ENCODE peak calls at places on chromosomes 6 and 20, in seven cellular contexts. K is H1, E is K562, M is HepG2, W is WTC11, O is HCT116, L is GM12878. Z is an unnamed sample.

GRCh38 chr6:25556516-25556915 is 95.5 kb upstream of the SCGN start:
- DNase-seq in M (peak; percentile 65), O (peak; percentile 71), L (peak; percentile 28), E (peak; percentile 64), W (peak; percentile 87), K (peak; percentile 38), Z (peak; percentile 62)

GRCh38 chr6:122736166-122736565 is 43.4 kb upstream of the FABP7 start:
- DNase-seq in W (no peak), L (no peak), K (no peak), M (no peak), E (no peak), O (no peak), Z (peak; percentile 24)

GRCh38 chr20:23399568-23400241 is 21.6 kb downstream of the NAPB start:
- DNase-seq in E (no peak), M (no peak), L (no peak), K (no peak), W (no peak), O (no peak), Z (no peak)

GRCh38 chr6:110449545-110449903 is 26.9 kb downstream of the SLC22A16 start:
- DNase-seq in E (no peak), W (no peak), O (no peak), L (no peak), M (no peak), K (no peak), Z (no peak)

GRCh38 chr6:117590447-117590846 is 11.9 kb downstream of the GOPC start:
- DNase-seq in M (no peak), W (no peak), O (no peak), K (no peak), E (no peak), L (no peak), Z (no peak)

GRCh38 chr20:311603-312002 is 13.7 kb upstream of the SOX12 start:
- DNase-seq in O (no peak), K (no peak), W (no peak), L (no peak), M (no peak), E (no peak), Z (no peak)

GRCh38 chr6:113825776-113826175 is 31.4 kb upstream of the MARCKS start:
- DNase-seq in E (no peak), W (no peak), M (no peak), K (no peak), O (no peak), L (no peak), Z (no peak)

GRCh38 chr20:12824353-12824752 is 184.4 kb upstream of the SPTLC3 start:
- DNase-seq in M (no peak), W (no peak), K (no peak), O (no peak), L (no peak), E (no peak), Z (no peak)

GRCh38 chr6:112018619-112019416 is 35.1 kb upstream of the CCN6 start:
- DNase-seq in M (peak; percentile 87), O (no peak), W (no peak), E (no peak), K (no peak), L (no peak), Z (peak; percentile 55)

GRCh38 chr6:164378330-164378729 is 931.1 kb downstream of the C6orf118 start:
- DNase-seq in M (no peak), K (no peak), O (no peak), W (no peak), E (no peak), L (no peak), Z (no peak)

GRCh38 chr20:23638309-23638708 is 554 bp upstream of the CST3 start:
- DNase-seq in K (no peak), L (no peak), M (no peak), E (no peak), O (no peak), W (no peak), Z (no peak)

GRCh38 chr6:114272582-114272981 is 70.2 kb downstream of the HS3ST5 start:
- DNase-seq in K (no peak), M (peak; percentile 90), L (no peak), W (no peak), E (no peak), O (no peak), Z (no peak)

GRCh38 chr6:166656269-166657206 is 29.5 kb upstream of the RPS6KA2 start:
- DNase-seq in K (no peak), L (no peak), M (peak; percentile 56), O (no peak), E (no peak), W (peak; percentile 25), Z (no peak)

GRCh38 chr6:36839819-36840379 is 655 bp upstream of the CPNE5 start:
- DNase-seq in L (no peak), O (peak; percentile 4), K (no peak), E (peak; percentile 77), W (peak; percentile 52), M (no peak), Z (peak; percentile 69)

GRCh38 chr6:42294759-42295158 is 77.1 kb upstream of the MRPS10 start:
- DNase-seq in M (peak; percentile 34), L (no peak), K (no peak), O (peak; percentile 94), E (no peak), W (no peak), Z (no peak)

GRCh38 chr6:119147101-119148053 is 68.9 kb upstream of the FAM184A start:
- DNase-seq in K (no peak), M (peak; percentile 92), L (peak; percentile 60), E (peak; percentile 91), W (no peak), O (peak; percentile 96), Z (no peak)

GRCh38 chr6:170440437-170440836 is 112.7 kb downstream of the PSMB1 start:
- DNase-seq in K (no peak), W (no peak), L (no peak), E (peak; percentile 34), M (no peak), O (no peak), Z (no peak)

GRCh38 chr6:75349262-75349984 is 64.8 kb upstream of the TMEM30A start:
- DNase-seq in W (peak; percentile 55), K (no peak), M (no peak), O (no peak), E (peak; percentile 10), L (no peak), Z (peak; percentile 61)

GRCh38 chr6:43741829-43742228 is 28.2 kb upstream of the VEGFA start:
- DNase-seq in M (no peak), L (no peak), W (no peak), O (no peak), E (no peak), K (no peak), Z (no peak)

GRCh38 chr20:38073307-38074010 is 39.9 kb downstream of the RPRD1B start:
- DNase-seq in O (peak; percentile 24), M (peak; percentile 76), L (no peak), K (no peak), W (no peak), E (peak; percentile 62), Z (peak; percentile 60)
- TF ChIP-seq SP1 in O (no peak), M (no peak), L (no peak), K (no peak), W (no peak), E (no peak), Z (no peak)

DNA sequence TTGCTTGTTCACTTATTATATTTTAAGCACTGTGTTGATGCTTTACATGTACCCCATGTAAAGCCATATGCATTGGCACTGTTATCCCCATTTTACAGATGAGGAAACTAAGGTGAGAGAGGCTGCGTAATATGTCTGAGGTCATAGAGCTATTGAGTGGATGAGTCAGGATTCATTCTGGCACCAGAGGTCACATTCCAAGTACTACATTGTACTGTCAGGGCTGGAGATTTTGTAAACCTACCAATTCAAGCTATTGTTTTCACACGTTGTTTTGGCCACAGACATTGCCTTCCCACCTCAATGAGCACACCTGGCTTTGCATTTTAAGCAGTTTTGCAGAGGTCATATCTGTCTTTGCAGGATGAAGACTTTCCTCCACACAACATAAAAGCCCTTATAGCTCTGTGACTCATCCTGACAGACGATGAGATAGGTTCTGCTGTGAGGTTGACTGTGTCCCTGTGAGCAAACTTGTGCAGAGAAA is 33.2 kb downstream of the ANKS1A start:
- DNase-seq in W (no peak), L (no peak), O (no peak), K (no peak), E (no peak), M (peak; percentile 20), Z (no peak)
- TF ChIP-seq SP1 in W (no peak), L (no peak), O (no peak), K (no peak), E (no peak), M (no peak), Z (no peak)

DNA sequence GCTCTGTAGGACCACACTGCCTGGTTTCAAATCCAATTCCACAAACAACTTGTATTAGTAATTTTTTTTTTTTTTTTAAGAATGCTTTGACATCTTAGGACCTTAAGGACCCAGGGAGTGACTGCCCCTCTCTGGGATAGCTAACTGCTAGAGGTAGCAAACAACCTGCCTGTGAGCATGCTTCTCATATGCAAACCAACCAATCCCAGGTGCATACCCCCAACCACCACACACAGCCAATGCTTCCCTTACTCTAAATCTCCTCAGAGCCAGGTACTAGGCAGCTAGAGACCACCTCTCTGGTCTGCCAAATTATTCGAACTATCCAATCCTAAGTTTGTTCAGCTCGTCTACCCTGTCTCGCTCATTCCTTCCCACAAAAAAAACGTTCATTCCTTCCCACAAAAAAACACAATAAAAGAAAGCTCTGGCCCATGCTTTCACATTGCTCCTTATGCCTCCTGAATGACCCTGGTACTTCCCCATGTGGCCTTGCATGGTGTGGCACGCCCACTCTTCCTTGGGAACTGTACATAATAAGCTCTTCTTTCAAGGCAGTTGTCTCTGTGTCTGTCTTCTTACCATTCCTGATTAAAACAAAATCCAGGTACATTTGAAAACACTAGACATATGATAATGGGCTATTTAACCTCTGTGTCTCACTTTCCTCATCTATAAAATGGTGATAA is 6.4 kb downstream of the SERAC1 start:
- DNase-seq in M (no peak), E (no peak), K (no peak), O (no peak), L (no peak), W (peak; percentile 45), Z (no peak)
- TF ChIP-seq SP1 in M (no peak), E (no peak), K (peak; percentile 57), O (no peak), L (no peak), W (no peak), Z (no peak)

DNA sequence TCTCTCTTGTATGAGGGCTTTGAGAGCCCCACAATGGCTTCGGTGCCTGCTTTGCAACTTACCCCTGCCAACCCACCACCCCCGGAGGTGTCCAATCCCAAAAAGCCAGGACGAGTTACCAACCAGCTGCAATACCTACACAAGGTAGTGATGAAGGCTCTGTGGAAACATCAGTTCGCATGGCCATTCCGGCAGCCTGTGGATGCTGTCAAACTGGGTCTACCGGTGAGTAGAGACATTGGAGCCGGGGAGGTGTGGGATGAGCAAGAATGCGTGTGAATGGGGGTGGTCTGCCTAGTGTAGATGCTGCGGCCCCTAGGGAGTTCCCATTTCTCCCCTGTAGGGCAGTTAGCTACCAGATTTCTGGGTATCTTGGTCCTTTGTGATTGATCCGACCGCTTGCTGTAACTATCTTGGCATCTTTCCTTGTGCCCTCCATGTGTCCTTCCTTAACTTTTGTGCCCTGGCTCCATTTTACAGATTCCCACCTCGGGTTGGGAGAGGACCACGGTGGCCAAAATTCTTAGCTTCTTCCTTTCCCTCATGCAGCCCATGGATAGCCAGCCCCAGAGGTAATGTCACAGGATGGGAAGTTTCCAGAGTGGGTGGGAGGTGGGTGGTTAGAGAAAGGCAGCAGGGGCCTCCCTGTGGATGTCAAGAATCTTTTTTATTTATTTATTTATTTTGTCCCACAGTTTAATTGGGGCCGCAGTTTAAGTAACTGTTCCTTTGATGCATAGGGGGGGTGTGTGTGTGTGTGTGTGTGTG is 6.3 kb downstream of the BRD2 start:
- DNase-seq in M (no peak), E (no peak), W (no peak), L (no peak), K (no peak), O (no peak), Z (no peak)
- TF ChIP-seq SP1 in M (no peak), E (no peak), W (no peak), L (no peak), K (no peak), O (no peak), Z (no peak)

Z was measured in HEK293T.